ENCODE peak calls at places on chromosomes 13 and 19, in five cellular contexts. R, W, U, O and Q are unnamed samples.

GRCh38 chr19:50829801-50830200 is 3.6 kb downstream of the KLK15 start:
- DNase-seq in R (no peak), W (no peak), U (no peak), O (no peak), Q (no peak)

GRCh38 chr13:100403675-100404074 is 184.9 kb downstream of the GGACT start:
- DNase-seq in R (no peak), W (no peak), U (no peak), O (no peak), Q (no peak)

GRCh38 chr13:113922412-113923118 is 51.3 kb downstream of the C13orf46 start:
- DNase-seq in R (peak; percentile 14), W (no peak), U (no peak), O (no peak), Q (peak; percentile 4)

GRCh38 chr13:97938701-97939475 is 14.6 kb upstream of the IPO5 start:
- DNase-seq in R (no peak), W (no peak), U (no peak), O (no peak), Q (no peak)

GRCh38 chr19:13208131-13208963 is 58.1 kb downstream of the IER2 start:
- DNase-seq in R (no peak), W (no peak), U (peak; percentile 92), O (peak; percentile 40), Q (no peak)

GRCh38 chr19:7211191-7211988 is 82.8 kb downstream of the INSR start:
- DNase-seq in R (no peak), W (peak; percentile 28), U (no peak), O (no peak), Q (no peak)

GRCh38 chr13:32314968-32315254 is 252 bp downstream of the ZAR1L start:
- DNase-seq in R (peak; percentile 29), W (no peak), U (peak; percentile 64), O (no peak), Q (no peak)

GRCh38 chr19:42363614-42364346 is 26.3 kb downstream of the CNFN start:
- DNase-seq in R (no peak), W (no peak), U (peak; percentile 71), O (no peak), Q (no peak)

GRCh38 chr19:45467456-45468158 is at the start of gene FOSB:
- DNase-seq in R (peak; percentile 98), W (peak; percentile 88), U (peak; percentile 95), O (peak; percentile 95), Q (peak; percentile 87)

GRCh38 chr13:30763786-30764440 is 28.6 kb downstream of the ALOX5AP start:
- DNase-seq in R (no peak), W (no peak), U (no peak), O (no peak), Q (no peak)

GRCh38 chr13:76622336-76623045 is 263.7 kb downstream of the KCTD12 start:
- DNase-seq in R (no peak), W (no peak), U (no peak), O (no peak), Q (no peak)

GRCh38 chr13:80141114-80141849 is 199.6 kb downstream of the SPRY2 start:
- DNase-seq in R (no peak), W (no peak), U (no peak), O (no peak), Q (peak; percentile 13)

GRCh38 chr13:40109324-40109958 is 454.0 kb downstream of the COG6 start:
- DNase-seq in R (no peak), W (no peak), U (no peak), O (no peak), Q (no peak)

GRCh38 chr19:703651-704446 is 4.9 kb upstream of the PALM start:
- DNase-seq in R (peak; percentile 73), W (no peak), U (peak; percentile 85), O (peak; percentile 95), Q (peak; percentile 29)

GRCh38 chr19:42985588-42985987 is 40.7 kb downstream of the PSG11 start:
- DNase-seq in R (no peak), W (no peak), U (no peak), O (no peak), Q (no peak)

GRCh38 chr13:85665286-85665685 is 133.9 kb downstream of the SLITRK6 start:
- DNase-seq in R (no peak), W (no peak), U (no peak), O (no peak), Q (no peak)

DNA sequence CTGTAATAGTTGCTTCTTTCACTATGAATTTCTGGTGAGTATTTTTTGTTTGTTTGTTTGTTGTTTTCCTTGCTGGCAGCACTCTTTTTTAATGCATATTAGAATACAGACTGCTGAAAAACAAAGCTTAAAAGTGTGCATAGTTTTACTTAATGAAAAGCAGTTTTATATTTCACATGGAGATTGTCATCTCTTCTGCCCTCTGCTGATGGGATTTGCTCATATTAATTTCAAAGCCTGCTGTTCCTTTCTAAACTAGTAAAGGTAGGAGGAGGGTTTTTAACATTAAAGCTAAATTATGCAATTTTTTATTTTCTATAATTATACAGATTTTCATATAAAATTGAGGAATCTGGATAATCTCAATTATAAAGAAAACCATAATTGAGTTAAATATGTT is 692.6 kb upstream of the SLITRK1 start:
- DNase-seq in R (no peak), W (no peak), U (no peak), O (no peak), Q (no peak)
- TF ChIP-seq CTCF in R (no peak), W (peak; percentile 29), U (no peak), O (no peak), Q (no peak)

DNA sequence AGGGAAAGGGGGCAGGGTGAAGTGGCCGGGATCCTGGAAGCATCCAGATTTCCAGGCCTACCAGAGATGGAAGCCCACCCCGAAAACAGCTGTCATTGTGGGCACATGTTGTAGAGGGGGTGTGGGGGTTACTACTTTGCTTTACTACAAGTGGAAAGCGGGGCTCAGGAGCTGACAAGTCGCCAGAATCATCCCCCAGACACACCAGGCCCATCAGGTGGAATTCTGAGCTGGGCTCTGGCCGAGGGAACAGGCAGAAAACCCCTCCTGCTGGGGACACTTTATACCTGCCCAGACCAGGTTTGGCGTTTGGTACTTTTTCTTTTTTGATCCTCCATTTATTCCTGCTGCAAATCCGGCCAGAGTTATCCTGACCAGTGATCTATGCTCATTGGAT is 3.8 kb downstream of the CDX2 start:
- DNase-seq in R (no peak), W (no peak), U (no peak), O (peak; percentile 13), Q (no peak)
- TF ChIP-seq CTCF in R (no peak), W (no peak), U (no peak), O (no peak), Q (no peak)

GRCh38 chr13:44879452-44880058 is 109.7 kb downstream of the NUFIP1 start:
- DNase-seq in R (no peak), W (no peak), U (peak; percentile 42), O (no peak), Q (no peak)
- TF ChIP-seq CTCF in R (no peak), W (peak; percentile 43), U (peak; percentile 18), O (peak; percentile 8), Q (no peak)

GRCh38 chr19:40390084-40390742 is at the start of gene HIPK4:
- DNase-seq in R (no peak), W (no peak), U (no peak), O (no peak), Q (no peak)

GRCh38 chr19:40393894-40394815 is 4.2 kb upstream of the HIPK4 start:
- DNase-seq in R (no peak), W (no peak), U (no peak), O (no peak), Q (no peak)

GRCh38 chr19:40394816-40395210 is 4.8 kb upstream of the HIPK4 start:
- DNase-seq in R (no peak), W (no peak), U (no peak), O (peak; percentile 49), Q (no peak)

GRCh38 chr19:40392123-40392522 is 2.1 kb upstream of the HIPK4 start:
- DNase-seq in R (no peak), W (no peak), U (no peak), O (no peak), Q (no peak)

GRCh38 chr19:40392894-40393517 is 3.0 kb upstream of the HIPK4 start:
- DNase-seq in R (no peak), W (no peak), U (no peak), O (no peak), Q (no peak)
- TF ChIP-seq CTCF in R (no peak), W (no peak), U (peak; percentile 20), O (no peak), Q (no peak)

DNA sequence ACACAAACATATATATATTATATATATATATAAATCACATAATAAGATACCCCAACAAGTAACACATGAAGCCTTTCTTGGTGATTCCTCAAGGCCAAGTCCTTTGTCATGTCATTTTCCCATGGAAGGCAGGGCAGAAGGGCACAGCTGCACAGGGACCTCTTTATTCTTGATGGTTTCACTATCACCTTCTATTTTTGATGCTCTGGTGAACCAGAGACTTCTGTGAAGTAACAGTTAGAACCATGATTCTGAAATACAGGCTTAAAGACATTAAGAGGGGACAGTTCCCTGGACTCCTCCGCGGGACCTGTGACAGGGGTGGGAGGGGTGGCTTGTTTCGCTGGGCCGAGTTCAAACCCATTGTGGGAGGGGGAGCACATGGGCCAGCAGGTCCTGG is 104.0 kb downstream of the DGKH start:
- DNase-seq in R (no peak), W (no peak), U (peak; percentile 33), O (no peak), Q (no peak)
- TF ChIP-seq CTCF in R (no peak), W (no peak), U (no peak), O (no peak), Q (no peak)

DNA sequence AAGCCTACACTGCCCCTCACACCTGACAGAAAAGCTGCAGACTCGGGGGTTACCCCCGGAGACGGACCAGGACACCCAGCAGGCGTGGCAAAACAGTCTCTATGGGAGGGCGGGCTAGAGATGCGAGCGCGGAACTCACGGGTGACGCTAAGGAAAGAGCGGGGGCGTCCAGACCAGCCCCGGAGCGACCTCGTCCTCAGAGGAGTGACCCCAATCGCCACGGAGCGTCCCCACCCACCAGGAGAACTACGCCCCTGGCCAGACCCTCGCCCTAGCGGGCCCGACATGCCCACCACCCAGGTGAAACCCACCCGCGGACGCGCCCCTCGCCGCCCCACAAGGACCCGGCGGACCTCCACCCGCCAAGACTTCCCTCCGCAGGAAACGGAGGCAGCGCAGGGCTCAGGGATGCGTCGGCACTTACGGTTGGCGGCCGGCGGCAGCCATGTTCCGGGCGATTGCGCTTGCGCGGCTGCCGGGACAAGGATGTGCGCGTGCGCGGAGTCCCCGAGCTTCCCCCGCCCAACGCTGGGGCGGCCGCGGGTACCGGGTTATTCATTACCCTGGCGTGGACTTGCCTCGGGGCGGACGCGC is at the start of gene ZNF329:
- DNase-seq in R (peak; percentile 74), W (peak; percentile 89), U (peak; percentile 94), O (peak; percentile 91), Q (peak; percentile 41)
- TF ChIP-seq CTCF in R (no peak), W (peak; percentile 8), U (no peak), O (no peak), Q (peak; percentile 20)